ENCODE peak calls at places on chromosomes 4 and X, in ten cellular contexts. M is neural progenitor cell; T is CD4-positive, alpha-beta T cell; K is cardiac fibroblast; D is tibial nerve; F is coronary artery; Y is progenitor cell of endocrine pancreas; N is foreskin fibroblast; G is lung; O is pancreas. W is an unnamed sample.

GRCh38 chr4:87499415-87500106 is 29.6 kb downstream of the SPARCL1 start:
- DNase-seq in F (no peak), G (no peak), Y (no peak), M (no peak), K (no peak), O (no peak), D (no peak), T (no peak), N (no peak), W (no peak)

GRCh38 chrX:1205681-1206611 is 6.5 kb downstream of the CRLF2 start:
- DNase-seq in N (peak; percentile 58), K (peak; percentile 39), T (peak; percentile 5), G (no peak), F (no peak), D (no peak), O (no peak), Y (no peak), M (peak; percentile 94), W (no peak)

GRCh38 chr4:68062501-68062900 is 67.2 kb downstream of the TMPRSS11F start:
- DNase-seq in M (no peak), G (no peak), D (no peak), K (no peak), T (no peak), N (no peak), O (no peak), F (no peak), Y (no peak), W (no peak)

GRCh38 chr4:121308328-121308663 is 72.5 kb downstream of the QRFPR start:
- DNase-seq in F (no peak), T (no peak), D (no peak), Y (no peak), O (no peak), G (no peak), K (no peak), M (no peak), N (peak; percentile 11), W (no peak)

GRCh38 chr4:5919571-5919970 is 26.7 kb upstream of the CRMP1 start:
- DNase-seq in N (no peak), F (no peak), Y (no peak), T (no peak), D (no peak), M (no peak), O (no peak), K (no peak), G (no peak), W (no peak)

GRCh38 chr4:141486375-141486997 is 149.9 kb upstream of the IL15 start:
- DNase-seq in G (no peak), Y (no peak), M (no peak), F (no peak), N (peak; percentile 87), D (no peak), O (no peak), T (no peak), K (peak; percentile 32), W (no peak)

GRCh38 chr4:105061136-105061696 is 85.5 kb upstream of the TET2 start:
- DNase-seq in M (peak; percentile 44), G (no peak), Y (no peak), N (no peak), K (peak; percentile 63), T (no peak), D (no peak), F (no peak), O (no peak), W (no peak)

GRCh38 chr4:25859429-25860148 is 3.2 kb downstream of the SEL1L3 start:
- DNase-seq in O (no peak), K (no peak), Y (no peak), T (no peak), D (no peak), M (no peak), N (no peak), G (no peak), F (no peak), W (no peak)

GRCh38 chr4:40211224-40212185 is 14.7 kb downstream of the RHOH start:
- DNase-seq in G (no peak), T (no peak), K (no peak), Y (no peak), O (no peak), M (no peak), N (peak; percentile 49), F (no peak), D (no peak), W (no peak)

GRCh38 chrX:81259714-81260395 is 58.0 kb downstream of the SH3BGRL start:
- DNase-seq in T (no peak), Y (no peak), O (no peak), F (no peak), K (peak; percentile 19), D (no peak), N (peak; percentile 14), M (no peak), G (no peak), W (no peak)

GRCh38 chr4:138765442-138765841 is 250.1 kb upstream of the NOCT start:
- DNase-seq in G (no peak), M (no peak), D (no peak), O (no peak), F (no peak), T (no peak), N (no peak), Y (no peak), K (no peak), W (no peak)

GRCh38 chrX:387729-388128 is 1.0 kb upstream of the PPP2R3B start:
- DNase-seq in F (no peak), Y (no peak), G (no peak), N (no peak), M (no peak), O (no peak), T (no peak), D (no peak), K (no peak), W (no peak)

GRCh38 chrX:69290327-69290726 is 125.1 kb upstream of the PJA1 start:
- DNase-seq in T (no peak), M (no peak), K (no peak), G (no peak), N (no peak), Y (no peak), O (no peak), F (no peak), D (no peak), W (no peak)

GRCh38 chrX:45714864-45715263 is 514.2 kb upstream of the DIPK2B start:
- DNase-seq in O (no peak), T (no peak), G (no peak), D (no peak), N (peak; percentile 76), F (no peak), K (peak; percentile 52), M (no peak), Y (no peak), W (no peak)

GRCh38 chrX:1450381-1451161 is 2.1 kb downstream of the ASMTL start:
- DNase-seq in O (peak; percentile 42), M (no peak), K (no peak), T (no peak), Y (no peak), N (no peak), D (no peak), G (no peak), F (peak; percentile 73), W (peak; percentile 62)

GRCh38 chr4:67909910-67910905 is 26.4 kb upstream of the TMPRSS11D start:
- DNase-seq in M (no peak), Y (no peak), K (peak; percentile 50), D (no peak), N (peak; percentile 62), F (no peak), O (no peak), T (no peak), G (no peak), W (no peak)

GRCh38 chrX:6574762-6575161 is 39.8 kb upstream of the VCX3A start:
- DNase-seq in G (no peak), O (no peak), T (no peak), N (no peak), M (peak; percentile 15), K (no peak), Y (no peak), D (no peak), F (no peak), W (no peak)
- TF ChIP-seq CTCF in G (no peak), O (no peak), T (no peak), N (no peak), M (peak; percentile 40), K (no peak), Y (peak; percentile 46), D (no peak), F (no peak), W (peak; percentile 64)

GRCh38 chrX:112867570-112867969 is 26.9 kb upstream of the AMOT start:
- DNase-seq in Y (peak; percentile 12), K (no peak), F (no peak), D (no peak), N (no peak), T (no peak), M (peak; percentile 38), O (no peak), G (no peak), W (no peak)
- TF ChIP-seq CTCF in Y (peak; percentile 63), K (no peak), F (no peak), D (no peak), N (no peak), T (no peak), M (peak; percentile 37), O (no peak), G (no peak), W (peak; percentile 54)

GRCh38 chr4:38182334-38182998 is 222.3 kb downstream of the PTTG2 start:
- DNase-seq in G (no peak), M (no peak), D (no peak), Y (no peak), K (no peak), F (no peak), T (no peak), O (peak; percentile 28), N (no peak), W (no peak)
- TF ChIP-seq CTCF in G (no peak), M (no peak), D (no peak), Y (no peak), K (no peak), F (no peak), T (no peak), O (no peak), N (no peak), W (no peak)

GRCh38 chrX:21167028-21167427 is 207.2 kb upstream of the CNKSR2 start:
- DNase-seq in K (no peak), F (no peak), N (no peak), Y (no peak), G (no peak), M (no peak), O (no peak), D (no peak), T (no peak), W (no peak)

GRCh38 chrX:21168401-21169160 is 205.6 kb upstream of the CNKSR2 start:
- DNase-seq in N (no peak), O (no peak), K (no peak), T (no peak), M (no peak), G (no peak), D (no peak), Y (no peak), F (no peak), W (no peak)

DNA sequence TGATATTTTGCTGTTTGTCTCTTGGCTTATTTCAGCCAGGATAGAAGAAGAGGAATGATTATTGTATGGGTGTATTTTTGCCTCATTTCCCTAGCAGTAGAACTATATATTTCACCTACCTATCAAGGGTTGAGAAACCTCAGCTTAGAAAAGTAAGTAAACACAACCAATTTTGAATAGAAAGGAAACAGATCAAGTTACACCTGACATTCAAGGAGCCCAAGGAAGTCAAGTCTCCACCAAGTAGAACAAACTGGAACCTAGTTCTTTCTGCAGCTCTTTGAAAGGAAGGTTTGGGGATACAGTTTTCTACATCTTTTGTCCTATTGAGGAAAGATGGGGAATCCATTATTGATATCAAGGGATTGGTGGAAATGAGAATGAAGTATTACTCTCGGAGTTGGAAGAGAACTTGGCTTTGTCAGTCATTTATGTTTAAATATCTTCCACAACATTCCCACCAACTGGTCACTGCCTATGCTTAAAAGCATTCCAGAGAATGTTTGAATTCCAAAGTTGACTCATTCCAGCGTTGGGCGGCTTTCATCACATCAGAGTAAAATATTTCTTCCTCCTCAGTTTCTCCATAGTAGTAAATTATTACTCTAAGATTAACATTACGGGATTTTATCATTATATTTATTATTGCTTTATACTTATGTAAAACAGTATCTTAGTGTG is 207.8 kb upstream of the CNKSR2 start:
- DNase-seq in G (no peak), F (no peak), N (peak; percentile 0), D (no peak), T (no peak), M (no peak), K (peak; percentile 17), O (no peak), Y (no peak), W (no peak)
- TF ChIP-seq CTCF in G (no peak), F (no peak), N (no peak), D (no peak), T (no peak), M (no peak), K (no peak), O (no peak), Y (no peak), W (no peak)